ENCODE peak calls at places on chromosomes 3 and 15, in eight cellular contexts. R, B, S, C, T, M, L and H are unnamed samples.

GRCh38 chr3:49713336-49714105 is 6.0 kb downstream of the AMIGO3 start:
- DNase-seq in T (no peak), C (peak; percentile 36), M (no peak), R (no peak), L (no peak), S (no peak), B (no peak), H (no peak)

GRCh38 chr15:21261396-21261964 is 178.8 kb downstream of the POTEB3 start:
- DNase-seq in L (no peak), S (no peak), C (peak; percentile 43), R (peak; percentile 20), M (no peak), B (no peak), T (no peak), H (no peak)

GRCh38 chr3:13881536-13882410 is 1.9 kb upstream of the WNT7A start:
- DNase-seq in M (no peak), B (no peak), L (peak; percentile 50), R (no peak), S (no peak), C (no peak), T (no peak), H (no peak)

GRCh38 chr3:12815719-12816118 is 19.2 kb downstream of the CAND2 start:
- DNase-seq in B (no peak), S (no peak), M (no peak), C (no peak), L (no peak), R (no peak), T (no peak), H (no peak)

GRCh38 chr15:91782221-91782620 is 71.3 kb upstream of the SLCO3A1 start:
- DNase-seq in R (no peak), T (no peak), S (no peak), B (no peak), L (no peak), M (no peak), C (no peak), H (no peak)

GRCh38 chr3:14760185-14760584 is 58.6 kb upstream of the FGD5 start:
- DNase-seq in C (no peak), S (no peak), M (no peak), L (no peak), R (no peak), T (no peak), B (no peak), H (no peak)

GRCh38 chr15:100261302-100262240 is 80.2 kb downstream of the ADAMTS17 start:
- DNase-seq in R (peak; percentile 5), T (no peak), S (no peak), C (no peak), B (no peak), M (no peak), L (peak; percentile 55), H (no peak)

GRCh38 chr15:34709866-34710265 is 44.9 kb downstream of the GJD2 start:
- DNase-seq in R (no peak), S (no peak), M (peak; percentile 2), B (peak; percentile 50), L (no peak), T (no peak), C (no peak), H (no peak)

GRCh38 chr3:4772171-4772804 is 206.9 kb upstream of the BHLHE40 start:
- DNase-seq in B (no peak), T (no peak), R (no peak), L (no peak), M (peak; percentile 20), S (no peak), C (peak; percentile 79), H (no peak)

GRCh38 chr15:57320543-57321220 is 55.6 kb upstream of the CGNL1 start:
- DNase-seq in C (no peak), S (no peak), R (no peak), B (peak; percentile 29), M (no peak), T (no peak), L (no peak), H (no peak)

GRCh38 chr3:149095487-149095886 is 9.2 kb upstream of the HLTF start:
- DNase-seq in C (no peak), R (no peak), T (peak; percentile 54), L (no peak), S (no peak), B (no peak), M (no peak), H (peak; percentile 64)

GRCh38 chr3:51045006-51045405 is 340.1 kb upstream of the MANF start:
- DNase-seq in S (no peak), R (no peak), L (no peak), C (no peak), B (no peak), M (no peak), T (no peak), H (no peak)

GRCh38 chr3:87848003-87848402 is 210.8 kb downstream of the CGGBP1 start:
- DNase-seq in B (no peak), S (no peak), R (no peak), M (no peak), C (no peak), L (no peak), T (no peak), H (no peak)

GRCh38 chr3:23435904-23436303 is 232.8 kb downstream of the UBE2E2 start:
- DNase-seq in L (no peak), R (no peak), S (no peak), C (no peak), B (no peak), T (no peak), M (no peak), H (no peak)

GRCh38 chr3:196332168-196332567 is 6.0 kb downstream of the TM4SF19 start:
- DNase-seq in R (no peak), L (no peak), M (no peak), C (no peak), S (no peak), B (no peak), T (no peak), H (no peak)

GRCh38 chr15:50219820-50220219 is 37.8 kb downstream of the SLC27A2 start:
- DNase-seq in T (no peak), M (no peak), C (no peak), L (no peak), B (peak; percentile 58), R (no peak), S (no peak), H (no peak)

GRCh38 chr3:36696799-36697198 is 67.6 kb downstream of the DCLK3 start:
- DNase-seq in L (no peak), R (no peak), S (no peak), C (no peak), T (no peak), B (no peak), M (no peak), H (no peak)
- TF ChIP-seq CTCF in L (no peak), R (no peak), S (no peak), C (no peak), T (no peak), B (no peak), M (no peak), H (no peak)

GRCh38 chr3:8097690-8098089 is 403.9 kb upstream of the LMCD1 start:
- DNase-seq in T (no peak), C (no peak), S (no peak), R (no peak), M (no peak), B (no peak), L (no peak), H (no peak)
- TF ChIP-seq CTCF in T (peak; percentile 7), C (no peak), S (peak; percentile 12), R (no peak), M (no peak), B (no peak), L (no peak), H (no peak)

GRCh38 chr15:65197337-65197645 is 12.1 kb upstream of the CLPX start:
- DNase-seq in C (no peak), L (no peak), S (no peak), R (no peak), M (no peak), B (no peak), T (no peak), H (no peak)

GRCh38 chr15:65195542-65196026 is 10.4 kb upstream of the CLPX start:
- DNase-seq in L (no peak), M (no peak), T (no peak), B (no peak), S (no peak), R (no peak), C (no peak), H (no peak)

GRCh38 chr15:65192016-65192415 is 6.9 kb upstream of the CLPX start:
- DNase-seq in C (no peak), B (peak; percentile 8), S (no peak), M (no peak), T (no peak), L (no peak), R (no peak), H (no peak)

GRCh38 chr15:65196637-65197336 is 11.6 kb upstream of the CLPX start:
- DNase-seq in B (no peak), S (no peak), M (no peak), C (no peak), L (no peak), R (no peak), T (no peak), H (no peak)

DNA sequence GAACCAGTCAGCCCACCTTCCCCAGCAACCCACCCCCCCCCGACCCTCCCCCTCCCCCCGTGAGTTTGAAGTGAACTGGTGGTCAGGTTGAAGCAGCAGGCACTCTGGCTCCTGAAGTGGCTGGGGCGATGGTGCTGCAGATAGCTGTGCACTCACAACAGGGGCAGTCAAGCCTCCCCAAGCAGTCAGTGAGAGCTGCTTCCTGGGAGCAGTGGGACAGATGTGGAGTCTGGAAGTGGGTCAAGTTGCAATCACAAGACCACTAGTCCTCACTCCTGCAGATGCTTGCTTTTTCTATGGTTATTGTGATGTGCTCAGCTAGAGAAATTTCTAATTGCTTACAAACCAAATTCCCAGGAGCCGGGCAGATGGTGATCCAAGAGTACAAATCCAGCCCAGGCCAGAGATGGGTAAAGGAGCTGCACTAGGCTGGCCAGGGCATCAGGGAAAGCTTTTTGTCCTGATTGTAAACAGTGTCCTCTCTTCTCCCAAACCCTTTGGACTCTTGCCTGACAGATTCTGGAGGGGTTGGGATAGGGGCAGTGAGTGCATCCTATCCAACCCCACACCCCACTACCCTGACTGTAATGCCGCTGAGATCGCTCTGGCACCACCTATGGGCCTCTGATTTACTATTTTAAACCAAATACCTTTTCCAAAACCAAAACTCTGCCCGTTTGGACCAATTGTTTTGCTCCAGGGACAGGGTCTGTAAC is 9.8 kb upstream of the CLPX start:
- DNase-seq in T (no peak), C (no peak), L (no peak), M (no peak), B (no peak), S (peak; percentile 51), R (no peak), H (no peak)
- TF ChIP-seq CTCF in T (no peak), C (no peak), L (no peak), M (peak; percentile 9), B (no peak), S (no peak), R (no peak), H (no peak)

DNA sequence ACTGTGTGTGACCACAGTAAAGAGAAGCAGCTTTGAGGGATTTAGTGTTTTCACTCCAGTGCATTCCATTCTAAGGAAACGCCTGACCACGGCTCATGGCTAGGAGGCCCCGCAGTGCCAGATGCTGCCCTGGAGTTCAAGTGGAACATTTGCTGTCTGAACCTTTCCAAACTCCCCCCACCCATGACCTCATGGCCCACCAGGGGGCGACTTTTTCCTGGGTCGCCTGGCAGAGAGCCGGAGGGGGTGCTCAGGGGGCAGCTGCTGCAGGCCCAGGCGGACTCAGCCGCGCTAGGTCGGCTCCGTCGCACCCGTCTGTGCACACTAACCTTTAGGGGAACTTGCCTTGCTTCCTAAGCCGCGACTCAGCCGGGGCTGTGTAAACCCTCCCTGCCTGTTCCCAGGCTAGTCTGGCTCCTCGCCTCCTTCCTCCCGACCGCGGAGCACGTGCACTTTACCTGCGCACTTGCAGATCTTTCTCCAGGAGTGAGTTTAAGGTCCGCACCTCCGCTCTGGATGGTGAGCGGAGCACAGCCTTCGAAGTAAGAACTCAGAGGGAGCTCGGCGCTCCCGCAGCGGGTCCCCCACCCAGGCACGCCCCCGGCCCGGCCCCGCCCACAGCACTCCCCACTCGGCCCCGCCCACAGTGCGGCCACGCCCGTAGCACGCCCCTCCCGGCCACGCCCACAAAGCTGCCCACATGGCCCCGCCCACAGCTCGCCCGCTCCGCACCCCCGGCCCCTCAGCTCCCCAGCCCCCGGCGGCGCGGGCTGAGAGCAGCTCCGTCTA is at the start of gene OCA2:
- DNase-seq in L (peak; percentile 86), T (no peak), M (no peak), B (no peak), C (peak; percentile 70), S (peak; percentile 89), R (peak; percentile 59), H (no peak)
- TF ChIP-seq CTCF in L (peak; percentile 69), T (peak; percentile 30), M (peak; percentile 36), B (peak; percentile 6), C (no peak), S (peak; percentile 27), R (peak; percentile 67), H (no peak)